ENCODE peak calls at places on chromosomes 13 and 19, in eight cellular contexts. Z is MCF 10A, F is BJ, H is cardiac fibroblast, C is GM10248, V is cardiac muscle cell, K is tibial nerve, T is IMR-90. M is an unnamed sample.

GRCh38 chr13:75440100-75440499 is 41.9 kb downstream of the TBC1D4 start:
- DNase-seq in Z (no peak), F (no peak), H (no peak), C (no peak), V (no peak), K (no peak), T (no peak), M (no peak)

GRCh38 chr13:75226092-75226491 is 255.9 kb downstream of the TBC1D4 start:
- DNase-seq in Z (peak; percentile 93), F (no peak), H (no peak), C (no peak), V (no peak), K (no peak), T (no peak), M (no peak)

GRCh38 chr19:13212759-13213330 is 62.6 kb downstream of the IER2 start:
- DNase-seq in Z (peak; percentile 84), F (no peak), H (peak; percentile 66), C (peak; percentile 65), V (peak; percentile 50), K (no peak), T (peak; percentile 43), M (peak; percentile 71)

GRCh38 chr13:33606692-33607091 is 211.3 kb upstream of the RFC3 start:
- DNase-seq in Z (no peak), F (no peak), H (peak; percentile 16), C (no peak), V (peak; percentile 18), K (no peak), T (no peak), M (no peak)

GRCh38 chr13:41034382-41034781 is 15.3 kb upstream of the ELF1 start:
- DNase-seq in Z (no peak), F (no peak), H (no peak), C (no peak), V (no peak), K (no peak), T (no peak), M (no peak)

GRCh38 chr13:106367361-106367781 is 168.1 kb downstream of the EFNB2 start:
- DNase-seq in Z (no peak), F (no peak), H (no peak), C (no peak), V (no peak), K (no peak), T (no peak), M (no peak)

GRCh38 chr19:32020538-32020937 is 324.9 kb upstream of the ZNF507 start:
- DNase-seq in Z (no peak), F (no peak), H (no peak), C (no peak), V (no peak), K (no peak), T (no peak), M (no peak)

GRCh38 chr19:17576758-17577532 is 21.5 kb downstream of the COLGALT1 start:
- DNase-seq in Z (peak; percentile 71), F (no peak), H (peak; percentile 45), C (peak; percentile 19), V (peak; percentile 97), K (peak; percentile 75), T (no peak), M (no peak)

GRCh38 chr13:36606060-36606459 is 67.8 kb upstream of the SERTM1 start:
- DNase-seq in Z (no peak), F (no peak), H (peak; percentile 4), C (no peak), V (no peak), K (no peak), T (no peak), M (no peak)

GRCh38 chr19:31304877-31305312 is 44.3 kb downstream of the TSHZ3 start:
- DNase-seq in Z (no peak), F (no peak), H (no peak), C (no peak), V (no peak), K (no peak), T (no peak), M (no peak)

GRCh38 chr19:48480476-48481190 is 11.5 kb downstream of the CYTH2 start:
- DNase-seq in Z (no peak), F (no peak), H (peak; percentile 48), C (no peak), V (no peak), K (no peak), T (no peak), M (no peak)

GRCh38 chr19:17830567-17831418 is 9.5 kb upstream of the INSL3 start:
- DNase-seq in Z (no peak), F (no peak), H (peak; percentile 43), C (peak; percentile 64), V (peak; percentile 86), K (peak; percentile 48), T (peak; percentile 67), M (peak; percentile 42)

GRCh38 chr19:18233224-18233825 is 7.1 kb upstream of the PDE4C start:
- DNase-seq in Z (peak; percentile 38), F (no peak), H (peak; percentile 46), C (peak; percentile 78), V (peak; percentile 89), K (no peak), T (peak; percentile 39), M (peak; percentile 44)

GRCh38 chr13:99050983-99051488 is 73.2 kb upstream of the DOCK9 start:
- DNase-seq in Z (no peak), F (no peak), H (no peak), C (no peak), V (no peak), K (no peak), T (no peak), M (no peak)

GRCh38 chr19:31938675-31939074 is 406.7 kb upstream of the ZNF507 start:
- DNase-seq in Z (no peak), F (no peak), H (no peak), C (no peak), V (no peak), K (no peak), T (no peak), M (no peak)

GRCh38 chr13:25171517-25172302 is at the start of gene AMER2:
- DNase-seq in Z (no peak), F (no peak), H (peak; percentile 2), C (peak; percentile 46), V (peak; percentile 70), K (no peak), T (no peak), M (no peak)

GRCh38 chr13:49248433-49249002 is 793 bp downstream of the CDADC1 start:
- DNase-seq in Z (no peak), F (no peak), H (peak; percentile 37), C (peak; percentile 20), V (no peak), K (no peak), T (peak; percentile 29), M (no peak)

GRCh38 chr13:110246530-110246929 is 60.4 kb downstream of the COL4A1 start:
- DNase-seq in Z (no peak), F (no peak), H (no peak), C (no peak), V (no peak), K (no peak), T (no peak), M (no peak)

GRCh38 chr13:48505597-48506091 is 27.2 kb downstream of the RCBTB2 start:
- DNase-seq in Z (no peak), F (peak; percentile 94), H (peak; percentile 45), C (peak; percentile 65), V (no peak), K (no peak), T (peak; percentile 71), M (no peak)

GRCh38 chr19:30450101-30450500 is 77.9 kb downstream of the ZNF536 start:
- DNase-seq in Z (no peak), F (no peak), H (no peak), C (no peak), V (peak; percentile 2), K (no peak), T (no peak), M (no peak)

GRCh38 chr13:44819245-44819644 is 170.0 kb downstream of the NUFIP1 start:
- DNase-seq in Z (peak; percentile 61), F (no peak), H (peak; percentile 86), C (no peak), V (no peak), K (no peak), T (peak; percentile 95), M (no peak)

GRCh38 chr19:52464798-52465470 is 11.6 kb downstream of the ZNF578 start:
- DNase-seq in Z (no peak), F (no peak), H (no peak), C (no peak), V (peak; percentile 66), K (no peak), T (no peak), M (no peak)
- TF ChIP-seq CTCF in Z (no peak), F (no peak), H (no peak), C (no peak), V (no peak), K (no peak), T (no peak), M (no peak)

GRCh38 chr19:1469200-1469935 is 9.6 kb downstream of the C19orf25 start:
- DNase-seq in Z (no peak), F (no peak), H (no peak), C (no peak), V (peak; percentile 30), K (no peak), T (no peak), M (no peak)
- TF ChIP-seq CTCF in Z (no peak), F (no peak), H (no peak), C (no peak), V (no peak), K (no peak), T (no peak), M (no peak)

GRCh38 chr13:93230466-93230865 is 3.9 kb downstream of the GPC6 start:
- DNase-seq in Z (peak; percentile 83), F (no peak), H (peak; percentile 76), C (no peak), V (no peak), K (no peak), T (peak; percentile 89), M (no peak)

GRCh38 chr13:93231867-93232266 is 5.3 kb downstream of the GPC6 start:
- DNase-seq in Z (no peak), F (no peak), H (no peak), C (no peak), V (no peak), K (no peak), T (no peak), M (no peak)

GRCh38 chr13:93235258-93236015 is 8.8 kb downstream of the GPC6 start:
- DNase-seq in Z (peak; percentile 63), F (no peak), H (peak; percentile 47), C (no peak), V (no peak), K (no peak), T (peak; percentile 80), M (no peak)

GRCh38 chr13:93234459-93234858 is 7.9 kb downstream of the GPC6 start:
- DNase-seq in Z (no peak), F (no peak), H (no peak), C (no peak), V (no peak), K (no peak), T (no peak), M (no peak)

DNA sequence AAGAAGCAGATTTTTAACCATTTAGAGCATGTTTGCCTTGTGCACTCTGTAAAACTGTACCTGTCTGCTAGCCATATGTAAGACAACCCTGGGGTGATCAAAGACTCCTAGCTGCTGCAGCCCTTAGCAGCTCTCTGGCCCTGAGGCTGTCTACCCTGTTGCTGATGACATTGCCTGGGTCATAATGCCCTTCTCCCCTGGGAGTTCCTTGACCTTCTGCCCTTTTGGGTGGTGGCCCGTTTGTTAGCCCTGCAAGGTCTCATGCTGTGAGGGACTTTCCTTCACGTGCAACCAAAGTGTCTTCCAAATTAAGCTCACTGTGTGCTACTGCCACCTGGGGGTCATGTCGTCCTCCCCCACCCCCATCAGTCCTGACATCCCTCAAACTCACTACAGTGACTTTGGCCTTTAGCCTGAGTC is 7.4 kb downstream of the GPC6 start:
- DNase-seq in Z (peak; percentile 50), F (no peak), H (no peak), C (no peak), V (no peak), K (no peak), T (no peak), M (no peak)
- TF ChIP-seq CTCF in Z (no peak), F (no peak), H (no peak), C (no peak), V (peak; percentile 12), K (no peak), T (no peak), M (no peak)

GRCh38 chr19:4547303-4548237 is 7.7 kb upstream of the LRG1 start:
- DNase-seq in Z (peak; percentile 54), F (no peak), H (peak; percentile 29), C (no peak), V (no peak), K (no peak), T (no peak), M (no peak)
- TF ChIP-seq CTCF in Z (peak; percentile 40), F (peak; percentile 27), H (peak; percentile 47), C (peak; percentile 40), V (peak; percentile 27), K (no peak), T (peak; percentile 35), M (peak; percentile 14)

M was measured in psoas muscle.